ENCODE peak calls at places on chromosomes 11 and 22, in six cellular contexts. X is left lung, S is fibroblast of lung, E is right cardiac atrium, I is body of pancreas, Z is psoas muscle. K is an unnamed sample.
A peak's percentile ranks its signal among the peaks of the same experiment; 100 is the strongest.

GRCh38 chr11:116062526-116063171 is 558.4 kb upstream of the CADM1 start:
- DNase-seq in X (no peak), S (peak; percentile 0), E (no peak), I (no peak), Z (no peak), K (peak; percentile 25)

GRCh38 chr22:27752771-27753170 is 48.8 kb downstream of the MN1 start:
- DNase-seq in X (peak; percentile 36), S (no peak), E (peak; percentile 80), I (no peak), Z (peak; percentile 74), K (peak; percentile 82)

GRCh38 chr22:29309332-29310064 is 3.0 kb downstream of the GAS2L1 start:
- DNase-seq in X (no peak), S (no peak), E (peak; percentile 65), I (peak; percentile 74), Z (no peak), K (no peak)

GRCh38 chr11:87212891-87213290 is 175.2 kb downstream of the TMEM135 start:
- DNase-seq in X (no peak), S (no peak), E (no peak), I (no peak), Z (no peak), K (no peak)

GRCh38 chr22:37210041-37210803 is 2.1 kb downstream of the SSTR3 start:
- DNase-seq in X (no peak), S (no peak), E (no peak), I (no peak), Z (no peak), K (no peak)

GRCh38 chr22:32824531-32825315 is 23.2 kb downstream of the TIMP3 start:
- DNase-seq in X (no peak), S (no peak), E (no peak), I (no peak), Z (no peak), K (no peak)

GRCh38 chr11:33773399-33774355 is 643 bp downstream of the FBXO3 start:
- DNase-seq in X (no peak), S (no peak), E (no peak), I (no peak), Z (peak; percentile 23), K (peak; percentile 39)

GRCh38 chr11:27934830-27935145 is 173.2 kb downstream of the KIF18A start:
- DNase-seq in X (no peak), S (peak; percentile 90), E (no peak), I (no peak), Z (no peak), K (peak; percentile 31)

GRCh38 chr22:37887610-37888378 is 18.3 kb upstream of the MICALL1 start:
- DNase-seq in X (peak; percentile 60), S (peak; percentile 93), E (no peak), I (no peak), Z (peak; percentile 31), K (no peak)

GRCh38 chr22:38213319-38214247 is 11.8 kb downstream of the MAFF start:
- DNase-seq in X (no peak), S (no peak), E (no peak), I (peak; percentile 28), Z (no peak), K (no peak)

GRCh38 chr11:77213589-77214428 is 85.8 kb downstream of the MYO7A start:
- DNase-seq in X (no peak), S (no peak), E (no peak), I (no peak), Z (no peak), K (no peak)

GRCh38 chr11:72629266-72629665 is 45.0 kb downstream of the PDE2A start:
- DNase-seq in X (no peak), S (no peak), E (peak; percentile 59), I (no peak), Z (peak; percentile 43), K (peak; percentile 69)

GRCh38 chr22:47123827-47124442 is 361.5 kb downstream of the TBC1D22A start:
- DNase-seq in X (no peak), S (peak; percentile 12), E (no peak), I (peak; percentile 8), Z (no peak), K (no peak)

GRCh38 chr22:46547179-46547882 is 9.9 kb upstream of the CELSR1 start:
- DNase-seq in X (no peak), S (peak; percentile 64), E (peak; percentile 52), I (peak; percentile 51), Z (peak; percentile 49), K (no peak)

GRCh38 chr22:24875862-24876506 is 70.0 kb downstream of the SGSM1 start:
- DNase-seq in X (no peak), S (peak; percentile 4), E (no peak), I (no peak), Z (no peak), K (peak; percentile 77)

GRCh38 chr11:71183878-71184277 is 68.5 kb downstream of the SHANK2 start:
- DNase-seq in X (peak; percentile 3), S (no peak), E (no peak), I (peak; percentile 5), Z (no peak), K (no peak)

GRCh38 chr11:111957663-111958415 is 20.7 kb downstream of the DIXDC1 start:
- DNase-seq in X (no peak), S (no peak), E (no peak), I (no peak), Z (peak; percentile 62), K (peak; percentile 91)

GRCh38 chr11:11036185-11037161 is 178.6 kb upstream of the ZBED5 start:
- DNase-seq in X (no peak), S (peak; percentile 74), E (no peak), I (peak; percentile 61), Z (no peak), K (peak; percentile 42)

GRCh38 chr22:25014896-25015755 is 62.6 kb downstream of the KIAA1671 start:
- DNase-seq in X (no peak), S (no peak), E (no peak), I (no peak), Z (no peak), K (no peak)

GRCh38 chr22:31141551-31141950 is 1.2 kb upstream of the PLA2G3 start:
- DNase-seq in X (no peak), S (no peak), E (no peak), I (no peak), Z (no peak), K (no peak)

GRCh38 chr11:86735462-86736302 is 63.3 kb upstream of the ME3 start:
- DNase-seq in X (no peak), S (peak; percentile 63), E (no peak), I (no peak), Z (no peak), K (peak; percentile 49)

GRCh38 chr11:48017105-48017874 is 36.9 kb downstream of the PTPRJ start:
- DNase-seq in X (no peak), S (no peak), E (no peak), I (no peak), Z (no peak), K (no peak)

GRCh38 chr11:48020092-48020755 is 39.9 kb downstream of the PTPRJ start:
- DNase-seq in X (no peak), S (no peak), E (no peak), I (no peak), Z (no peak), K (no peak)

GRCh38 chr11:48019597-48019996 is 39.2 kb downstream of the PTPRJ start:
- DNase-seq in X (no peak), S (no peak), E (no peak), I (no peak), Z (no peak), K (no peak)

GRCh38 chr11:48019230-48019584 is 38.8 kb downstream of the PTPRJ start:
- DNase-seq in X (no peak), S (no peak), E (no peak), I (no peak), Z (no peak), K (no peak)

DNA sequence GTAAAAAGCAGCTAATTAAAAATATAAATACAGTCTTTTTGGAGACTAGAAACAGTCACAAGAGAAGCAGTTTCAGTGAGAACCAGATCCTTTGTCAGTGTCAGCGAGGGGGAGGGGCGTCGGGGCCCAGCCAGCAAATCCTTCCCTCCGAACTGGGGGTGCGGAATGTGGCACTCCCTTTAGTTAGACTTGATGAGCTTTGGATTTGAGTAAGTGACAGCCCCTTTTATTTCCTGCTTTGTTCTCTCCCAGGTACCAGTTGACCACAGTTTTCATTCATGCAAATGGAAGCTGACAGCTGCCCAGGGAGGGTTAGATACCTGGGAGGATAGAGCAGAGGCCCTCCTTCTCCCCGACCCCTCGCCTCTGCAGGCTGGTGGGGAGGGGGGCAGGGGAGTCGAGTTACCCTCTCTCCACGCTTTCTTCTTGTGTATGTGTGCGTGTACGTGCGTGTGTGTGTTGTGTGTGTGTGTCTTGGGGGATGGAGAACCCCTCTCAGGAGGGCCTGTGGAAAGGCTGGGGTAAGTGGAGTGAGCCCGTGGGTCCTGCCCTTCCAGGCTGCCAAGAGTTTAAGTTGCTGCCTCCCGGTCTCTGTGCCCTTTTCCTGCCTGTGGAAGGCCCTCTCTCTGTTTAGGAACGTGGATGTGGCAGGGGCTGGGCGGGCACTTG is 38.3 kb downstream of the PTPRJ start:
- DNase-seq in X (no peak), S (no peak), E (no peak), I (no peak), Z (no peak), K (no peak)
- H3K4me1 ChIP-seq in X (peaks cover 12% of the 10 kb centered on the region), S (peaks cover 4% of the 10 kb centered on the region), E (peaks cover 2% of the 10 kb centered on the region), I (peaks cover 21% of the 10 kb centered on the region), Z (no peaks in the 10 kb centered on the region), K (no peaks in the 10 kb centered on the region)

GRCh38 chr22:50252081-50253045 is 1.3 kb upstream of the HDAC10 start:
- DNase-seq in X (peak; percentile 76), S (peak; percentile 64), E (peak; percentile 72), I (peak; percentile 84), Z (peak; percentile 76), K (peak; percentile 71)
- H3K4me3 ChIP-seq in X (peak overlapping the region; percentile 84), S (no peak overlapping the region), E (no peak overlapping the region), I (no peak overlapping the region), Z (no peak overlapping the region), K (no peak overlapping the region)

GRCh38 chr11:65309006-65309405 is 5.7 kb upstream of the CDC42EP2 start:
- DNase-seq in X (no peak), S (no peak), E (peak; percentile 59), I (no peak), Z (no peak), K (no peak)
- H3K4me1 ChIP-seq in X (peaks cover 19% of the 10 kb centered on the region), S (peaks cover 43% of the 10 kb centered on the region), E (peaks cover 15% of the 10 kb centered on the region), I (peaks cover 43% of the 10 kb centered on the region), Z (peaks cover 9% of the 10 kb centered on the region), K (peaks cover 40% of the 10 kb centered on the region)

GRCh38 chr11:43626798-43627197 is 53.7 kb upstream of the HSD17B12 start:
- DNase-seq in X (no peak), S (no peak), E (no peak), I (no peak), Z (no peak), K (no peak)

GRCh38 chr11:43632171-43632570 is 48.4 kb upstream of the HSD17B12 start:
- DNase-seq in X (no peak), S (no peak), E (no peak), I (no peak), Z (no peak), K (no peak)

GRCh38 chr11:43631732-43632131 is 48.8 kb upstream of the HSD17B12 start:
- DNase-seq in X (no peak), S (no peak), E (no peak), I (no peak), Z (no peak), K (no peak)
- H3K4me3 ChIP-seq in X (no peak overlapping the region), S (no peak overlapping the region), E (no peak overlapping the region), I (no peak overlapping the region), Z (no peak overlapping the region), K (no peak overlapping the region)

GRCh38 chr22:22569218-22569617 is 10.2 kb upstream of the PRAME start:
- DNase-seq in X (no peak), S (no peak), E (no peak), I (no peak), Z (no peak), K (no peak)
- H3K4me1 ChIP-seq in X (no peaks in the 10 kb centered on the region), S (no peaks in the 10 kb centered on the region), E (no peaks in the 10 kb centered on the region), I (no peaks in the 10 kb centered on the region), Z (no peaks in the 10 kb centered on the region), K (no peaks in the 10 kb centered on the region)